ENCODE peak calls at places on chromosomes 1 and 21, in ten cellular contexts. M, N, A, H, J, L, V, X, U and Q are unnamed samples.

GRCh38 chr1:153780551-153780950 is 5.3 kb downstream of the SLC27A3 start:
- DNase-seq in M (no peak), N (no peak), A (no peak), H (no peak), J (no peak), L (no peak), V (no peak), X (no peak), U (no peak), Q (no peak)

GRCh38 chr1:51622455-51622913 is 5.6 kb downstream of the OSBPL9 start:
- DNase-seq in M (peak), N (no peak), A (peak), H (peak), J (peak), L (no peak), V (no peak), X (no peak), U (no peak), Q (peak)

GRCh38 chr1:98677288-98677687 is 15.8 kb downstream of the SNX7 start:
- DNase-seq in M (no peak), N (no peak), A (no peak), H (peak), J (peak), L (no peak), V (no peak), X (no peak), U (no peak), Q (no peak)

GRCh38 chr1:11907275-11908138 is 18.7 kb downstream of the KIAA2013 start:
- DNase-seq in M (peak), N (peak), A (peak), H (peak), J (peak), L (peak), V (peak), X (peak), U (peak), Q (peak)

GRCh38 chr1:206682111-206682510 is 2.6 kb upstream of the MAPKAPK2 start:
- DNase-seq in M (no peak), N (no peak), A (no peak), H (no peak), J (no peak), L (no peak), V (no peak), X (no peak), U (no peak), Q (no peak)

GRCh38 chr1:53959664-53960250 is 13.6 kb downstream of the LRRC42 start:
- DNase-seq in M (no peak), N (no peak), A (no peak), H (peak), J (peak), L (no peak), V (no peak), X (no peak), U (no peak), Q (no peak)

GRCh38 chr21:44377922-44378645 is 24.7 kb downstream of the TRPM2 start:
- DNase-seq in M (peak), N (no peak), A (no peak), H (no peak), J (no peak), L (no peak), V (peak), X (no peak), U (no peak), Q (peak)

GRCh38 chr1:99268021-99268420 is 3.7 kb downstream of the PLPPR4 start:
- DNase-seq in M (no peak), N (no peak), A (no peak), H (peak), J (no peak), L (no peak), V (no peak), X (no peak), U (no peak), Q (no peak)

GRCh38 chr1:203934651-203935050 is 73.3 kb downstream of the SNRPE start:
- DNase-seq in M (no peak), N (no peak), A (no peak), H (no peak), J (peak), L (no peak), V (no peak), X (no peak), U (no peak), Q (no peak)

GRCh38 chr1:245710961-245711903 is 556.4 kb downstream of the KIF26B start:
- DNase-seq in M (no peak), N (no peak), A (no peak), H (no peak), J (no peak), L (no peak), V (no peak), X (no peak), U (no peak), Q (no peak)

GRCh38 chr21:32576011-32576410 is 9.3 kb downstream of the TCP10L start:
- DNase-seq in M (no peak), N (no peak), A (no peak), H (no peak), J (no peak), L (no peak), V (no peak), X (no peak), U (no peak), Q (no peak)

GRCh38 chr21:41111681-41112080 is 56.3 kb upstream of the BACE2 start:
- DNase-seq in M (no peak), N (no peak), A (no peak), H (no peak), J (no peak), L (no peak), V (no peak), X (no peak), U (no peak), Q (no peak)

GRCh38 chr1:20082772-20083171 is 12.8 kb downstream of the PLA2G5 start:
- DNase-seq in M (no peak), N (no peak), A (no peak), H (no peak), J (no peak), L (no peak), V (no peak), X (no peak), U (no peak), Q (no peak)

GRCh38 chr1:224507771-224508523 is 73.3 kb upstream of the WDR26 start:
- DNase-seq in M (no peak), N (no peak), A (no peak), H (peak), J (peak), L (no peak), V (no peak), X (no peak), U (no peak), Q (no peak)

GRCh38 chr1:14689996-14690614 is 91.6 kb downstream of the KAZN start:
- DNase-seq in M (no peak), N (no peak), A (no peak), H (no peak), J (no peak), L (no peak), V (no peak), X (no peak), U (no peak), Q (no peak)

GRCh38 chr1:33391669-33392068 is 39.2 kb downstream of the PHC2 start:
- DNase-seq in M (no peak), N (no peak), A (no peak), H (no peak), J (no peak), L (no peak), V (no peak), X (no peak), U (no peak), Q (no peak)

GRCh38 chr1:112887599-112888303 is 68.2 kb downstream of the SLC16A1 start:
- DNase-seq in M (no peak), N (no peak), A (no peak), H (no peak), J (peak), L (no peak), V (no peak), X (no peak), U (no peak), Q (no peak)

GRCh38 chr1:94863919-94864318 is 43.8 kb downstream of the SLC44A3 start:
- DNase-seq in M (peak), N (no peak), A (no peak), H (peak), J (peak), L (no peak), V (no peak), X (no peak), U (peak), Q (peak)

GRCh38 chr21:36207577-36208320 is 51.1 kb downstream of the DOP1B start:
- DNase-seq in M (no peak), N (no peak), A (no peak), H (peak), J (peak), L (no peak), V (peak), X (no peak), U (no peak), Q (no peak)